ENCODE peak calls at places on chromosomes 13 and 19, in five cellular contexts. U is CD8-positive, alpha-beta T cell; J is fibroblast of lung; X is body of pancreas; M is neural progenitor cell. E is an unnamed sample. For H3K36me3, the result is how much of the 10 kb centered on the place peaks cover.

GRCh38 chr13:93230466-93230865 is 3.9 kb downstream of the GPC6 start:
- DNase-seq in U (no peak), J (peak), X (no peak), M (no peak), E (no peak)

GRCh38 chr13:94112227-94112626 is 367.3 kb downstream of the DCT start:
- DNase-seq in U (no peak), J (peak), X (peak), M (no peak), E (no peak)

GRCh38 chr19:51521796-51522195 is 9.7 kb downstream of the SIGLEC6 start:
- DNase-seq in U (no peak), J (no peak), X (no peak), M (no peak), E (no peak)

GRCh38 chr13:35767256-35767981 is 290.9 kb upstream of the MAB21L1 start:
- DNase-seq in U (no peak), J (no peak), X (no peak), M (no peak), E (no peak)

GRCh38 chr13:26017196-26017921 is 34.5 kb downstream of the SHISA2 start:
- DNase-seq in U (peak), J (no peak), X (peak), M (no peak), E (no peak)

GRCh38 chr13:22703601-22704209 is 477.1 kb upstream of the SGCG start:
- DNase-seq in U (no peak), J (peak), X (no peak), M (no peak), E (no peak)

GRCh38 chr13:87274209-87274819 is 396.9 kb upstream of the SLITRK5 start:
- DNase-seq in U (no peak), J (peak), X (peak), M (peak), E (peak)

GRCh38 chr19:3403489-3404323 is 37.3 kb downstream of the NFIC start:
- DNase-seq in U (no peak), J (peak), X (peak), M (no peak), E (peak)

GRCh38 chr13:51759240-51759639 is 44.7 kb downstream of the DHRS12 start:
- DNase-seq in U (no peak), J (peak), X (no peak), M (no peak), E (no peak)

GRCh38 chr19:34690372-34690771 is 12.9 kb downstream of the ZNF302 start:
- DNase-seq in U (no peak), J (no peak), X (no peak), M (no peak), E (no peak)

GRCh38 chr19:46916971-46917370 is 56.2 kb downstream of the ARHGAP35 start:
- DNase-seq in U (no peak), J (no peak), X (no peak), M (no peak), E (no peak)

GRCh38 chr13:93309886-93310520 is 83.4 kb downstream of the GPC6 start:
- DNase-seq in U (no peak), J (peak), X (no peak), M (peak), E (no peak)

DNA sequence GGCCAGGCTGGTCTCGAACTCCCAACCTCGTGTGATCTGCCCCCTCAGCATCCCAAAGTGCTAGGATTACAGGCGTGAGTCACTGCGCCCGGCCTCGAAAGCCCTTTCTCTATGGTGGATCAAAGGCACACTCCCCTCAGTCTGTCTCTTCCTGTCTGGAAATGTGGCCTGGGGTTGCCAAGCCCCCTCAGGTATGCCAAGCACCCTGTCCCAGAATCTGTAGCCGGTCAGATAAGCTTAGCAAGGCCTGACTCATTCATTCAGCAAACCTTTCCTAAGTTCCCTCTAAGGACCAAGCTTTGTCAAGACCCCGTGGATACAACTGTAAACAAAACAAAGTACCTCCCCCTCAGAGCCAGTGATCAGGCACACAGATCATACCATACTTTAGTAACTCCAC is 14.1 kb downstream of the NUCB1 start:
- DNase-seq in U (no peak), J (no peak), X (no peak), M (no peak), E (no peak)
- H3K36me3 ChIP-seq in U (under half), J (under half), X (under half), M (under half), E (under half)

GRCh38 chr13:40803316-40803715 is 13.9 kb downstream of the SLC25A15 start:
- DNase-seq in U (no peak), J (no peak), X (no peak), M (no peak), E (no peak)
- H3K36me3 ChIP-seq in U (under half), J (under half), X (under half), M (under half), E (under half)

DNA sequence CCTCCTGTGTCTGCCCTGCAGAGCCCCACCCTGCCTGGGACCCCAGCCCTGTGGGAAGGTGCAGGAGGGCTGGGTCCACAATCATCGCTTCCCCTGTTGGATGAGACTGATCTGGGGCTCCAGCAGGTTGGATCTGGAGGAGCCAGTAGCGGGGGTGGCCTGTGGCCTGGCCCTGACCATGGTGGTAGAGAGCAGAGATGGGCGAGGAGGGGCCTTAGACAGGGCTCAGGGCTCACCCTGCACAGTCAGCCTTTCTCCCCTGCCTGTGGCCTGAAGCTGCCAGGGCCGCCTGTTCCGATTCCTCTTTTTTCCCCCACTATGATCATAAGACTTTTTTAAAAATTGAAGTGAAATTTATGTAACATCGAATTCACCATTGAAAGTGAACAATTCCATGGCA is 18.2 kb downstream of the SIN3B start:
- DNase-seq in U (no peak), J (no peak), X (peak), M (no peak), E (no peak)
- H3K36me3 ChIP-seq in U (under half), J (under half), X (under half), M (under half), E (under half)

DNA sequence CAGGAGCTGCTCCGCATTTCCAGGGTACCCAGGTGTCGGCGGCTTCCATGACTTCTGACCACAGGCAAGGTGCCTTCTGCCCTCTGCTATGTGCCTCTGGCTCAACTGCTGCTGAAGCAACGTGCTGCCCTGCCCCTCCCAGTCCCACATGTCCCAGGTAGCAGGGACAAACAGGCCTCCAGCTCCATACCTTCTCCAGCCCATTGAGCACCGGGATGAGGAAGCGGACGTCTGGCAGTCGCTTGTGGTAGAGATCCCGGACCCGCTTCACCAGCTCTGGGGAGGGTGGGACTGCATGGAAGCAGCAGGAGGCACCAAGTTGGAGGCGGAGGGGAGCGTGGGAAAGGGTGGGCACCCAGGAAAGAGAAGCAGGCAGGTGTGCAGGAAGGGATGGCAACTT is 8.1 kb upstream of the RSPH6A start:
- DNase-seq in U (no peak), J (no peak), X (no peak), M (no peak), E (no peak)
- H3K36me3 ChIP-seq in U (under half), J (under half), X (under half), M (under half), E (under half)

GRCh38 chr19:23260956-23261355 is 10.8 kb upstream of the ZNF724 start:
- DNase-seq in U (no peak), J (no peak), X (no peak), M (no peak), E (no peak)
- H3K36me3 ChIP-seq in U (under half), J (under half), X (under half), M (under half), E (under half)

GRCh38 chr13:48532473-48533206 is at the start of gene RCBTB2:
- DNase-seq in U (peak), J (peak), X (peak), M (peak), E (peak)
- H3K36me3 ChIP-seq in U (under half), J (under half), X (under half), M (under half), E (under half)

E was measured in colonic mucosa.